ENCODE peak calls at places on chromosomes 12 and 14, in seven cellular contexts. T is fibroblast of pulmonary artery; L is activated CD4-positive, alpha-beta T cell treated with anti-CD3 and anti-CD28 coated beads, Interleukin-2, amount 50 U/mL, for 4 hours; R is epithelial cell of esophagus; W is cerebellum; X is HCT116; H is T-cell. M is an unnamed sample.

GRCh38 chr14:45426685-45427282 is 173.8 kb upstream of the MIS18BP1 start:
- DNase-seq in X (peak; percentile 62), T (peak; percentile 57), R (peak; percentile 59), L (no peak), W (no peak), H (no peak), M (no peak)

GRCh38 chr12:25552681-25553080 is 402 bp downstream of the LMNTD1 start:
- DNase-seq in R (no peak), X (no peak), H (no peak), T (peak; percentile 17), L (no peak), W (no peak), M (no peak)

GRCh38 chr14:37413050-37413449 is 182.0 kb downstream of the FOXA1 start:
- DNase-seq in X (no peak), L (no peak), H (no peak), T (no peak), R (no peak), W (no peak), M (no peak)

GRCh38 chr14:100370003-100370402 is 46.9 kb downstream of the SLC25A47 start:
- DNase-seq in X (no peak), L (no peak), R (peak; percentile 50), W (no peak), T (no peak), H (no peak), M (no peak)

GRCh38 chr12:54398218-54398617 is 13.7 kb upstream of the ZNF385A start:
- DNase-seq in W (no peak), L (no peak), T (no peak), H (no peak), R (no peak), X (no peak), M (no peak)

GRCh38 chr12:34402899-34403705 is 380.8 kb downstream of the ALG10 start:
- DNase-seq in H (no peak), L (no peak), R (no peak), T (no peak), W (no peak), X (no peak), M (no peak)

GRCh38 chr12:49059063-49059384 is 1.6 kb downstream of the KMT2D start:
- DNase-seq in L (no peak), W (no peak), H (no peak), R (no peak), X (no peak), T (no peak), M (no peak)

GRCh38 chr14:26841361-26841760 is 243.5 kb upstream of the NOVA1 start:
- DNase-seq in L (no peak), R (peak; percentile 43), T (peak; percentile 53), W (no peak), H (no peak), X (no peak), M (no peak)

GRCh38 chr12:80200414-80200813 is 101.1 kb downstream of the OTOGL start:
- DNase-seq in X (no peak), H (no peak), R (no peak), L (no peak), W (no peak), T (no peak), M (no peak)

GRCh38 chr12:47032644-47033043 is 46.8 kb upstream of the PCED1B start:
- DNase-seq in L (no peak), T (peak; percentile 87), W (no peak), X (peak; percentile 36), H (no peak), R (peak; percentile 71), M (no peak)

M was measured in stimulated activated CD4-positive, alpha-beta T cell treated with anti-CD3 and anti-CD28 coated beads, TNF-alpha, amount 100 ng/mL, for 48 hours.